ENCODE peak calls at places on chromosomes 5 and 9, in seven cellular contexts. One of them, this sample, is unnamed. For H3K4me1, the result is how much of the 10 kb centered on the place peaks cover.

GRCh38 chr5:127564002-127564769 is 46.7 kb downstream of the PRRC1 start:
- DNase-seq in A549: peak
- DNase-seq in cardiac muscle cell: peak
- DNase-seq in PC-3: peak
- DNase-seq in NT2/D1: peak
- DNase-seq in endothelial cell of umbilical vein: peak
- DNase-seq in osteoblast: peak
- DNase-seq in this sample: peak

GRCh38 chr9:105357937-105358336 is 89.9 kb upstream of the FSD1L start:
- DNase-seq in A549: no peak
- DNase-seq in cardiac muscle cell: no peak
- DNase-seq in PC-3: no peak
- DNase-seq in NT2/D1: no peak
- DNase-seq in endothelial cell of umbilical vein: no peak
- DNase-seq in osteoblast: no peak
- DNase-seq in this sample: no peak

GRCh38 chr9:109249615-109250014 is 71.2 kb downstream of the EPB41L4B start:
- DNase-seq in A549: no peak
- DNase-seq in cardiac muscle cell: no peak
- DNase-seq in PC-3: no peak
- DNase-seq in NT2/D1: no peak
- DNase-seq in endothelial cell of umbilical vein: no peak
- DNase-seq in osteoblast: no peak
- DNase-seq in this sample: no peak

GRCh38 chr5:34585601-34586104 is 70.5 kb upstream of the RAI14 start:
- DNase-seq in A549: peak
- DNase-seq in cardiac muscle cell: peak
- DNase-seq in PC-3: peak
- DNase-seq in NT2/D1: no peak
- DNase-seq in endothelial cell of umbilical vein: peak
- DNase-seq in osteoblast: no peak
- DNase-seq in this sample: peak

GRCh38 chr5:170161069-170161468 is 55.4 kb downstream of the FOXI1 start:
- DNase-seq in A549: no peak
- DNase-seq in cardiac muscle cell: no peak
- DNase-seq in PC-3: no peak
- DNase-seq in NT2/D1: no peak
- DNase-seq in endothelial cell of umbilical vein: no peak
- DNase-seq in osteoblast: no peak
- DNase-seq in this sample: no peak

GRCh38 chr9:37542488-37542887 is 33.7 kb downstream of the FBXO10 start:
- DNase-seq in A549: no peak
- DNase-seq in cardiac muscle cell: no peak
- DNase-seq in PC-3: no peak
- DNase-seq in NT2/D1: no peak
- DNase-seq in endothelial cell of umbilical vein: no peak
- DNase-seq in osteoblast: no peak
- DNase-seq in this sample: no peak

GRCh38 chr9:33637881-33638280 is 113.8 kb downstream of the ANKRD18B start:
- DNase-seq in A549: no peak
- DNase-seq in cardiac muscle cell: no peak
- DNase-seq in PC-3: no peak
- DNase-seq in NT2/D1: no peak
- DNase-seq in endothelial cell of umbilical vein: no peak
- DNase-seq in osteoblast: no peak
- DNase-seq in this sample: no peak

GRCh38 chr9:131297903-131298302 is 8.4 kb downstream of the PLPP7 start:
- DNase-seq in A549: no peak
- DNase-seq in cardiac muscle cell: peak
- DNase-seq in PC-3: no peak
- DNase-seq in NT2/D1: no peak
- DNase-seq in endothelial cell of umbilical vein: no peak
- DNase-seq in osteoblast: peak
- DNase-seq in this sample: peak

GRCh38 chr9:136985027-136985602 is 2.3 kb downstream of the LCNL1 start:
- DNase-seq in A549: no peak
- DNase-seq in cardiac muscle cell: no peak
- DNase-seq in PC-3: no peak
- DNase-seq in NT2/D1: no peak
- DNase-seq in endothelial cell of umbilical vein: no peak
- DNase-seq in osteoblast: no peak
- DNase-seq in this sample: no peak

GRCh38 chr9:117929873-117930272 is 225.7 kb downstream of the TLR4 start:
- DNase-seq in A549: no peak
- DNase-seq in cardiac muscle cell: no peak
- DNase-seq in PC-3: peak
- DNase-seq in NT2/D1: no peak
- DNase-seq in endothelial cell of umbilical vein: no peak
- DNase-seq in osteoblast: no peak
- DNase-seq in this sample: no peak

GRCh38 chr9:98989036-98990000 is 45.6 kb downstream of the COL15A1 start:
- DNase-seq in A549: peak
- DNase-seq in cardiac muscle cell: peak
- DNase-seq in PC-3: peak
- DNase-seq in NT2/D1: no peak
- DNase-seq in endothelial cell of umbilical vein: no peak
- DNase-seq in osteoblast: peak
- DNase-seq in this sample: peak

GRCh38 chr9:121133104-121133816 is 58.5 kb downstream of the CNTRL start:
- DNase-seq in A549: no peak
- DNase-seq in cardiac muscle cell: no peak
- DNase-seq in PC-3: no peak
- DNase-seq in NT2/D1: peak
- DNase-seq in endothelial cell of umbilical vein: no peak
- DNase-seq in osteoblast: no peak
- DNase-seq in this sample: no peak

GRCh38 chr9:129887210-129888084 is 52.2 kb downstream of the USP20 start:
- DNase-seq in A549: no peak
- DNase-seq in cardiac muscle cell: peak
- DNase-seq in PC-3: no peak
- DNase-seq in NT2/D1: no peak
- DNase-seq in endothelial cell of umbilical vein: peak
- DNase-seq in osteoblast: peak
- DNase-seq in this sample: peak

GRCh38 chr5:64292611-64293215 is 127.1 kb downstream of the RNF180 start:
- DNase-seq in A549: no peak
- DNase-seq in cardiac muscle cell: peak
- DNase-seq in PC-3: no peak
- DNase-seq in NT2/D1: no peak
- DNase-seq in endothelial cell of umbilical vein: no peak
- DNase-seq in osteoblast: peak
- DNase-seq in this sample: peak

GRCh38 chr5:2996687-2997086 is 245.2 kb upstream of the IRX2 start:
- DNase-seq in A549: no peak
- DNase-seq in cardiac muscle cell: no peak
- DNase-seq in PC-3: no peak
- DNase-seq in NT2/D1: no peak
- DNase-seq in endothelial cell of umbilical vein: no peak
- DNase-seq in osteoblast: no peak
- DNase-seq in this sample: no peak

GRCh38 chr5:170034231-170034630 is 53.9 kb upstream of the INSYN2B start:
- DNase-seq in A549: no peak
- DNase-seq in cardiac muscle cell: no peak
- DNase-seq in PC-3: no peak
- DNase-seq in NT2/D1: no peak
- DNase-seq in endothelial cell of umbilical vein: no peak
- DNase-seq in osteoblast: no peak
- DNase-seq in this sample: no peak

GRCh38 chr9:98087420-98088354 is 31.2 kb downstream of the NANS start:
- DNase-seq in A549: no peak
- DNase-seq in cardiac muscle cell: peak
- DNase-seq in PC-3: no peak
- DNase-seq in NT2/D1: no peak
- DNase-seq in endothelial cell of umbilical vein: peak
- DNase-seq in osteoblast: peak
- DNase-seq in this sample: peak

GRCh38 chr5:3051400-3051799 is 299.9 kb upstream of the IRX2 start:
- DNase-seq in A549: no peak
- DNase-seq in cardiac muscle cell: no peak
- DNase-seq in PC-3: no peak
- DNase-seq in NT2/D1: no peak
- DNase-seq in endothelial cell of umbilical vein: no peak
- DNase-seq in osteoblast: no peak
- DNase-seq in this sample: no peak

GRCh38 chr5:163915481-163915961 is 410.1 kb downstream of the MAT2B start:
- DNase-seq in A549: no peak
- DNase-seq in cardiac muscle cell: peak
- DNase-seq in PC-3: peak
- DNase-seq in NT2/D1: no peak
- DNase-seq in endothelial cell of umbilical vein: no peak
- DNase-seq in osteoblast: no peak
- DNase-seq in this sample: peak

GRCh38 chr5:55568629-55569512 is 34.1 kb upstream of the PLPP1 start:
- DNase-seq in A549: no peak
- DNase-seq in cardiac muscle cell: no peak
- DNase-seq in PC-3: no peak
- DNase-seq in NT2/D1: no peak
- DNase-seq in endothelial cell of umbilical vein: no peak
- DNase-seq in osteoblast: no peak
- DNase-seq in this sample: no peak

GRCh38 chr5:81171769-81172168 is 61.4 kb upstream of the CKMT2 start:
- DNase-seq in A549: no peak
- DNase-seq in cardiac muscle cell: no peak
- DNase-seq in PC-3: peak
- DNase-seq in NT2/D1: no peak
- DNase-seq in endothelial cell of umbilical vein: peak
- DNase-seq in osteoblast: no peak
- DNase-seq in this sample: no peak

GRCh38 chr5:125413861-125414260 is 667.4 kb upstream of the ZNF608 start:
- DNase-seq in A549: no peak
- DNase-seq in cardiac muscle cell: no peak
- DNase-seq in PC-3: no peak
- DNase-seq in NT2/D1: no peak
- DNase-seq in endothelial cell of umbilical vein: no peak
- DNase-seq in osteoblast: no peak
- DNase-seq in this sample: peak

GRCh38 chr5:1316941-1317340 is 22.1 kb upstream of the TERT start:
- DNase-seq in A549: no peak
- DNase-seq in cardiac muscle cell: no peak
- DNase-seq in PC-3: no peak
- DNase-seq in NT2/D1: no peak
- DNase-seq in endothelial cell of umbilical vein: no peak
- DNase-seq in osteoblast: no peak
- DNase-seq in this sample: no peak
- H3K4me1 ChIP-seq in A549: under half
- H3K4me1 ChIP-seq in cardiac muscle cell: under half
- H3K4me1 ChIP-seq in PC-3: under half
- H3K4me1 ChIP-seq in NT2/D1: under half
- H3K4me1 ChIP-seq in endothelial cell of umbilical vein: under half
- H3K4me1 ChIP-seq in osteoblast: under half
- H3K4me1 ChIP-seq in this sample: under half

GRCh38 chr5:107121793-107122519 is 548.8 kb downstream of the EFNA5 start:
- DNase-seq in A549: no peak
- DNase-seq in cardiac muscle cell: no peak
- DNase-seq in PC-3: no peak
- DNase-seq in NT2/D1: no peak
- DNase-seq in endothelial cell of umbilical vein: no peak
- DNase-seq in osteoblast: no peak
- DNase-seq in this sample: no peak
- H3K4me1 ChIP-seq in A549: under half
- H3K4me1 ChIP-seq in cardiac muscle cell: under half
- H3K4me1 ChIP-seq in PC-3: under half
- H3K4me1 ChIP-seq in NT2/D1: under half
- H3K4me1 ChIP-seq in endothelial cell of umbilical vein: under half
- H3K4me1 ChIP-seq in osteoblast: under half
- H3K4me1 ChIP-seq in this sample: under half

DNA sequence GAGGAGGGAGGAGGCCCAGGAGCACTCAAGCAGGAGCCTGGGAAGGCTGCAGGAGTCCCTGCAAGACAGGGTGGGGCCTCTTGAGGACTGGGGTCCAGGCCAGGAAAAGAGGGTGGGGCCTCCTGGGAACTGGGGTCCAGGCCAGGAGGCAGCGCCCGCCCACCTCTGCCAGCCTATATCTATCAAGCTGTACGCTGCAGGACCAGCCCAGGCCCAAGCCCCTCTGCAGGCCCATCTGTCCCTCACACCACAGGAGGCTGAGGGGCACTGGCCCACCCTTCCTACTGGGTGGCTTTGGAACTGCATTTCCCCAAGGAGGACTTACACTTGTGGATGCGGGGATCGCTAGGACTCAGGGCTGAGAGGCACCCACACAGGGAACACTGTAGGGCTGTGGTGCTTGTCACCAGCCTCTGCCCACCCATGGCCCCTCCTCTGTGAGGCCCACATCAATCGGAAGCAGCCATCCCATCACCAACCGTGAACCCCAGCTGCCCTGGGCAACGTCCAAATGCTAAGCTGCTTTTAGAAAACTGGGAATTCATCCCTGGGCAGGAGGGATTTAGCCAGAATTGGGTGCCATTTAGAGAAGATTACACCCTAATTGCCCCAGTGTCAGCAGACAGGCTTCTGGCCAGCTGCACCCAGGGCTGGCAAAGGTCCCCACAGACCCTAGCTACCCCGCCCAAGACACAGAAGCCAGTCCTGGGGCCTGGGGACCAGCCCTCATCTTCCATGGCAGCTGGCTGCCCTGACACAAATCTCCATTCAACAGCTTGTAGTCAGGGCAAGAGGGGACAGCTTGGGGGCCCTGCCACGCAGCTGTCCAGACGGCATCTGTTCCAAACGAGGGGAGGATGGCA is 15.3 kb downstream of the BICD2 start:
- DNase-seq in A549: no peak
- DNase-seq in cardiac muscle cell: no peak
- DNase-seq in PC-3: no peak
- DNase-seq in NT2/D1: no peak
- DNase-seq in endothelial cell of umbilical vein: no peak
- DNase-seq in osteoblast: peak
- DNase-seq in this sample: no peak
- H3K4me1 ChIP-seq in A549: under half
- H3K4me1 ChIP-seq in cardiac muscle cell: under half
- H3K4me1 ChIP-seq in PC-3: under half
- H3K4me1 ChIP-seq in NT2/D1: under half
- H3K4me1 ChIP-seq in endothelial cell of umbilical vein: under half
- H3K4me1 ChIP-seq in osteoblast: under half
- H3K4me1 ChIP-seq in this sample: under half

GRCh38 chr9:116081437-116082110 is 72.0 kb upstream of the PAPPA start:
- DNase-seq in A549: no peak
- DNase-seq in cardiac muscle cell: peak
- DNase-seq in PC-3: no peak
- DNase-seq in NT2/D1: no peak
- DNase-seq in endothelial cell of umbilical vein: no peak
- DNase-seq in osteoblast: no peak
- DNase-seq in this sample: no peak

GRCh38 chr9:116080561-116080960 is 73.0 kb upstream of the PAPPA start:
- DNase-seq in A549: no peak
- DNase-seq in cardiac muscle cell: no peak
- DNase-seq in PC-3: no peak
- DNase-seq in NT2/D1: no peak
- DNase-seq in endothelial cell of umbilical vein: no peak
- DNase-seq in osteoblast: no peak
- DNase-seq in this sample: no peak

GRCh38 chr9:116087246-116087645 is 66.3 kb upstream of the PAPPA start:
- DNase-seq in A549: peak
- DNase-seq in cardiac muscle cell: peak
- DNase-seq in PC-3: peak
- DNase-seq in NT2/D1: no peak
- DNase-seq in endothelial cell of umbilical vein: no peak
- DNase-seq in osteoblast: no peak
- DNase-seq in this sample: peak

GRCh38 chr9:116084497-116084896 is 69.1 kb upstream of the PAPPA start:
- DNase-seq in A549: no peak
- DNase-seq in cardiac muscle cell: no peak
- DNase-seq in PC-3: no peak
- DNase-seq in NT2/D1: no peak
- DNase-seq in endothelial cell of umbilical vein: no peak
- DNase-seq in osteoblast: no peak
- DNase-seq in this sample: no peak

GRCh38 chr9:116083837-116084236 is 69.8 kb upstream of the PAPPA start:
- DNase-seq in A549: no peak
- DNase-seq in cardiac muscle cell: no peak
- DNase-seq in PC-3: no peak
- DNase-seq in NT2/D1: no peak
- DNase-seq in endothelial cell of umbilical vein: no peak
- DNase-seq in osteoblast: no peak
- DNase-seq in this sample: no peak
- H3K4me1 ChIP-seq in A549: under half
- H3K4me1 ChIP-seq in cardiac muscle cell: under half
- H3K4me1 ChIP-seq in PC-3: under half
- H3K4me1 ChIP-seq in NT2/D1: under half
- H3K4me1 ChIP-seq in endothelial cell of umbilical vein: under half
- H3K4me1 ChIP-seq in osteoblast: under half
- H3K4me1 ChIP-seq in this sample: under half